ENCODE peak calls at places on chromosomes 16 and 17, in six cellular contexts. L, Z, T, B, I and M are unnamed samples.

GRCh38 chr17:50508573-50509460 is 578 bp downstream of the MYCBPAP start:
- DNase-seq in L (no peak), Z (no peak), T (no peak), B (no peak), I (no peak), M (no peak)

GRCh38 chr17:76097716-76098295 is 5.8 kb downstream of the EXOC7 start:
- DNase-seq in L (no peak), Z (no peak), T (no peak), B (no peak), I (no peak), M (no peak)

GRCh38 chr16:88638323-88639230 is at the start of gene IL17C:
- DNase-seq in L (no peak), Z (no peak), T (peak), B (peak), I (no peak), M (peak)

GRCh38 chr16:12646490-12647274 is 157.0 kb downstream of the CPPED1 start:
- DNase-seq in L (peak), Z (peak), T (no peak), B (no peak), I (peak), M (no peak)

GRCh38 chr16:57801856-57802634 is at the start of gene KIFC3:
- DNase-seq in L (peak), Z (peak), T (peak), B (peak), I (no peak), M (no peak)

GRCh38 chr17:58488428-58488890 is 251 bp upstream of the HSF5 start:
- DNase-seq in L (no peak), Z (no peak), T (no peak), B (peak), I (no peak), M (no peak)

GRCh38 chr17:35390156-35390555 is 16.7 kb upstream of the SLFN11 start:
- DNase-seq in L (no peak), Z (no peak), T (no peak), B (no peak), I (no peak), M (no peak)

GRCh38 chr17:50094243-50094752 is 853 bp upstream of the PDK2 start:
- DNase-seq in L (peak), Z (peak), T (peak), B (peak), I (peak), M (peak)

GRCh38 chr17:49434821-49435581 is 20.3 kb upstream of the PHB1 start:
- DNase-seq in L (peak), Z (peak), T (peak), B (peak), I (no peak), M (peak)

GRCh38 chr17:10013360-10014112 is 108.5 kb upstream of the RCVRN start:
- DNase-seq in L (no peak), Z (no peak), T (no peak), B (no peak), I (peak), M (no peak)

GRCh38 chr17:78556812-78557211 is 20.4 kb downstream of the DNAH17 start:
- DNase-seq in L (no peak), Z (no peak), T (no peak), B (no peak), I (no peak), M (no peak)

GRCh38 chr17:78555741-78556401 is 21.3 kb downstream of the DNAH17 start:
- DNase-seq in L (no peak), Z (no peak), T (no peak), B (no peak), I (no peak), M (no peak)

GRCh38 chr17:78559024-78559423 is 18.2 kb downstream of the DNAH17 start:
- DNase-seq in L (no peak), Z (no peak), T (no peak), B (no peak), I (no peak), M (no peak)

GRCh38 chr17:78558181-78558850 is 18.9 kb downstream of the DNAH17 start:
- DNase-seq in L (peak), Z (peak), T (peak), B (no peak), I (no peak), M (no peak)

DNA sequence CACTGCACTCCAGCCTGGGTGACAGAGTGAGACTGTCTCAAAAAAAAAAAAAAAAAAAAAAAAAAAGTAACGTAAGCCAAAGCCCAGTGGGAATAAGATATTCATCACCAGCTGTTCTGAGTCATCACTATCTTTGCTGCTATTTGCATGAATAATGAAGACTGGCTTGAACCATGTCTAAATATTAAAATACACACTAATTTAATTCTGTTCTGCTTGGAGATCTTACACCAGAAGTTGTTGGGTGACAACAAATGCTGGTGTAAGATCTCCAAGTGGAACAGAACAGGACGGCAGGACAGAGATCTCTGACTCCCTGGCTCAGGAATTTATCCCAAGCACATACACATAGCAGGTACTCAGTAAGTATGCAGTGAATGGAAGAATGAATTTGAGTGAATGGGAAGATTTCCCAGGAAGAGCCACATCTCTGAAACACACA is 19.6 kb downstream of the DNAH17 start:
- DNase-seq in L (peak), Z (no peak), T (no peak), B (no peak), I (no peak), M (no peak)
- TF ChIP-seq JUND in L (peak), Z (no peak), T (peak), B (no peak), I (no peak), M (no peak)

DNA sequence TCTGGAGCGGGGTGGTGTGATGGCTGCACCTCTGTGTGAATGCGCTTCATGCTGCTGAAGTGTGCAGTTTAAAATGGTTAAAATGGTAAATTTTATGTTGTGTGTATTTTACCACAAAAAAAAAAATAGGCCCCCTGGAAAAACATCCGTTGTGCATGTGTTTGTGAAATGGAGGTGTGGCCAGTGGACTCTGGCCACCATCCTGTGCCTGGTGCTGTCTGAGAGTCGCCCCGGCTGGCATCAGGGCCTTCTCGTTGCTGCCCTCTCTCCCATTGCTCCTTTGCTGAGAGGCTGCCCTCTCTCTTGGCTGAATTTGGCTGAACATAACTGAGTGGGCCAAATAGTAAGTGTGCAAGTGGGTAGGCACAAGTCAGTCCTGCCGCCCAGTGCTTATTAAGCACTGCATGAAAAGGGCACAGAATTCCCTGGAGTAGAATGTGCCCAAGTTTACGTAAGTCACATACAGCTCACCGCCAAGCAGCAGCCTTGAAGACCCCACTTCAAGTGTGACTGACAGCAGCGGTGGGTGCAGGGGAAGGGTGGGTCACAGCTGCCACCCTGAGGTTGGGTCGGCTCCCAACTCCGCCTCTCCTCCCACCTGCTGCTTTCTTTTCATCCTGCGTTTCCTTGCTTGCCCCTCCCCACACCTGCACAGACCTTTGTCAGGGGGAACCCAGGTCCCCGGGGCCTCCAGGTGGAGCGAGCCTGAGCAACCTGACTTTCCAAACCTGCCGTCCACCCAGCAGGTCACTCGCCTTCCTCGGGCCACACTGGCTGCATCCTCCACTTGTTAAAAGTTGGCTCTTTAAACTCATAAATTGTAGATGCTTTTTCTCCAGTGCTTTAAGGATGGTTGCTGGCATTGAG is 46.8 kb downstream of the FOXK2 start:
- DNase-seq in L (peak), Z (no peak), T (no peak), B (no peak), I (no peak), M (no peak)
- TF ChIP-seq JUND in L (no peak), Z (no peak), T (no peak), B (no peak), I (no peak), M (no peak)

GRCh38 chr16:87263418-87264052 is 53.7 kb downstream of the C16orf95 start:
- DNase-seq in L (no peak), Z (no peak), T (no peak), B (no peak), I (no peak), M (no peak)
- TF ChIP-seq JUND in L (no peak), Z (no peak), T (no peak), B (no peak), I (no peak), M (no peak)

GRCh38 chr17:79152636-79153035 is 78.0 kb downstream of the ENGASE start:
- DNase-seq in L (no peak), Z (no peak), T (no peak), B (peak), I (no peak), M (no peak)

GRCh38 chr17:79148584-79148983 is 74.0 kb downstream of the ENGASE start:
- DNase-seq in L (no peak), Z (no peak), T (no peak), B (no peak), I (no peak), M (no peak)

GRCh38 chr17:79153367-79154130 is 78.9 kb downstream of the ENGASE start:
- DNase-seq in L (no peak), Z (no peak), T (no peak), B (no peak), I (no peak), M (no peak)

GRCh38 chr17:79150035-79150733 is 75.6 kb downstream of the ENGASE start:
- DNase-seq in L (no peak), Z (no peak), T (no peak), B (no peak), I (peak), M (no peak)

GRCh38 chr17:79150799-79151198 is 76.2 kb downstream of the ENGASE start:
- DNase-seq in L (no peak), Z (no peak), T (no peak), B (no peak), I (no peak), M (no peak)
- TF ChIP-seq JUND in L (no peak), Z (no peak), T (no peak), B (no peak), I (no peak), M (no peak)

DNA sequence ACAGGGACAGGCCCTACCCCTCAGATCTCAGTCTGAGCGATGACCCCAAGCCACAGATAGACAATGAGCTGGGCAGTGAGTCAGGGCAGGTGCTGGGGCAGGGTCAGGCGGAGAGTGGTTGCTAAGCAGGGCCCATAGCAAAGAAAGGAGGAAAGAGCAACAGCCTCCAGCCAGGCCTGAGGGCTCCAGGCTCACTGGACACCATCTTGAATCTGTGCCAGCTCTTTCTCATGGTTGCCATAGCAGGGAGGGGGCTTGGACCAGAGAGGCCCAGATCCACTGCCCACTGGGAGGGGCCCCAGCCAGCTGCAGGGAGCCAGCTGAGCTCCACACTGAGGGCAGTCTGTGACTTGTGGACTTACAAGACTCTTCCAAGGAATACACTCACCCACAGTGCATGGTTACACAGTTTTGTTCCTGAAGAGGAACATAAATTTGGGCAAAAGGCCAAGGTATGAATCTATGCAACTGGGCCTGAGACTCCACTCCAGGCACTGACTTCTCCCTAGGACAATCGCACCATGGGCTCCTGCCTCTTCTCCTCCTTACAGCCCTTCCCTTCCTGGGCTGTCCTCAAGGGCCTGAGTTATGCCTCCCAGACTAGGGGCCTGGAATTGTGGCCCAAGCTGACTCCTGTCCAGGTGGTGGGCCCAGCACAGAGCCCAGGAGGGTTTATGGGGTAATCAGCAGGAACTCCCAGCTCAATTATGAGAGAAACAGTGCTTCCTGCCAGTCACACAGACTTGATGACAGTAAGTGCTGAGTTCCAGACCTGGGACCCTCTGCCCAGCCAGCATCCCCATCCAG is 59.9 kb downstream of the BEAN1 start:
- DNase-seq in L (peak), Z (no peak), T (no peak), B (no peak), I (no peak), M (peak)
- TF ChIP-seq JUND in L (no peak), Z (no peak), T (no peak), B (no peak), I (no peak), M (no peak)

GRCh38 chr17:56809106-56809819 is 24.5 kb downstream of the C17orf67 start:
- DNase-seq in L (no peak), Z (no peak), T (no peak), B (no peak), I (no peak), M (peak)

GRCh38 chr17:56808503-56808902 is 25.2 kb downstream of the C17orf67 start:
- DNase-seq in L (no peak), Z (no peak), T (no peak), B (no peak), I (no peak), M (peak)

GRCh38 chr17:56809820-56810179 is 23.9 kb downstream of the C17orf67 start:
- DNase-seq in L (no peak), Z (no peak), T (no peak), B (no peak), I (no peak), M (no peak)

GRCh38 chr17:56806949-56807348 is 26.8 kb downstream of the C17orf67 start:
- DNase-seq in L (no peak), Z (no peak), T (no peak), B (no peak), I (no peak), M (no peak)

DNA sequence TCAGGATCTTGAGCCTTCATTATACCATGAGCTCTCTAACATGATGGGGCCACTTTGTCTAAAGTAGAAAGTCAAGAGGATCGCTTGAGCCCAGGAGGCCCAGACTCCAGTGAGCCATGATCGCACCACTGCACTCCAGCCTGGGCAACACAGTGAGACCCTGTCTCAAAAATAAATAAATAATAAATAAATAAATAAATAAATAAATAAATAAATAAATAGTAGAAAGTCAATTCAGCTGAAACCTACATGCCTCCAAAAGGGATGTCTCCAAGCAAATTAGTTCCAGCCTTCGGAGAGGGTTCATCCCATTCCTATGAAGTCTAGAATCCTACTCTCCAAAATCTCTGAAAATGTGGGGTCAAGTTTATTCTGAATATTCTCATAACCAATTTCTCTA is 26.0 kb downstream of the C17orf67 start:
- DNase-seq in L (no peak), Z (no peak), T (no peak), B (no peak), I (no peak), M (no peak)
- TF ChIP-seq JUND in L (no peak), Z (no peak), T (no peak), B (no peak), I (no peak), M (no peak)

GRCh38 chr17:32564325-32564724 is 77.5 kb downstream of the CDK5R1 start:
- DNase-seq in L (no peak), Z (no peak), T (no peak), B (no peak), I (no peak), M (no peak)
- TF ChIP-seq JUND in L (no peak), Z (no peak), T (no peak), B (no peak), I (no peak), M (no peak)

GRCh38 chr17:2885751-2886150 is 89.5 kb downstream of the RAP1GAP2 start:
- DNase-seq in L (peak), Z (no peak), T (no peak), B (no peak), I (no peak), M (no peak)
- TF ChIP-seq JUND in L (no peak), Z (no peak), T (no peak), B (no peak), I (no peak), M (no peak)

GRCh38 chr16:66152841-66153525 is 213.5 kb upstream of the CDH5 start:
- DNase-seq in L (no peak), Z (peak), T (no peak), B (no peak), I (no peak), M (no peak)
- TF ChIP-seq JUND in L (no peak), Z (no peak), T (no peak), B (no peak), I (no peak), M (no peak)

GRCh38 chr17:78692460-78693010 is 89.5 kb downstream of the CYTH1 start:
- DNase-seq in L (no peak), Z (no peak), T (no peak), B (no peak), I (no peak), M (no peak)
- TF ChIP-seq JUND in L (no peak), Z (no peak), T (no peak), B (no peak), I (no peak), M (no peak)